ENCODE peak calls at places on chromosome 11, in four cellular contexts. X is vagina, D is T-helper 9 cell, G is HS-27A. N is an unnamed sample.

GRCh38 chr11:96113100-96113710 is 189.3 kb upstream of the MTMR2 start:
- DNase-seq in G (no peak), X (no peak), D (no peak), N (no peak)

GRCh38 chr11:130785376-130786110 is 130.7 kb downstream of the SNX19 start:
- DNase-seq in G (no peak), D (no peak), X (no peak), N (no peak)

GRCh38 chr11:132734217-132734616 is 798.1 kb downstream of the OPCML start:
- DNase-seq in G (peak; percentile 31), X (no peak), D (no peak), N (no peak)

GRCh38 chr11:131661137-131661536 is 290.7 kb downstream of the NTM start:
- DNase-seq in D (no peak), X (no peak), G (no peak), N (no peak)

GRCh38 chr11:116255234-116255953 is 517.4 kb downstream of the BUD13 start:
- DNase-seq in G (no peak), D (no peak), X (no peak), N (peak; percentile 94)

GRCh38 chr11:12529793-12530192 is 144.4 kb upstream of the TEAD1 start:
- DNase-seq in D (no peak), X (no peak), G (no peak), N (no peak)

GRCh38 chr11:126139541-126140091 is 71.8 kb downstream of the RPUSD4 start:
- DNase-seq in G (no peak), D (no peak), X (no peak), N (no peak)

GRCh38 chr11:14852571-14853177 is 39.4 kb downstream of the CYP2R1 start:
- DNase-seq in D (no peak), X (no peak), G (no peak), N (peak; percentile 12)

GRCh38 chr11:14336507-14337503 is 22.2 kb downstream of the RRAS2 start:
- DNase-seq in D (no peak), X (no peak), G (peak; percentile 79), N (no peak)

GRCh38 chr11:61650781-61651571 is 29.2 kb upstream of the DAGLA start:
- DNase-seq in G (no peak), D (no peak), X (no peak), N (no peak)

GRCh38 chr11:113618360-113618759 is 87.7 kb downstream of the TMPRSS5 start:
- DNase-seq in X (no peak), D (no peak), G (peak; percentile 65), N (no peak)

GRCh38 chr11:48081151-48082010 is 101.0 kb downstream of the PTPRJ start:
- DNase-seq in D (no peak), G (no peak), X (no peak), N (no peak)

GRCh38 chr11:126518996-126519351 is 163.5 kb downstream of the ST3GAL4 start:
- DNase-seq in X (no peak), D (no peak), G (no peak), N (no peak)

GRCh38 chr11:74717211-74717997 is 13.8 kb downstream of the CHRDL2 start:
- DNase-seq in D (no peak), X (no peak), G (no peak), N (no peak)

GRCh38 chr11:125166903-125167291 is 2.3 kb downstream of the PKNOX2 start:
- DNase-seq in X (no peak), G (no peak), D (no peak), N (no peak)

GRCh38 chr11:78717031-78717430 is 142.4 kb upstream of the NARS2 start:
- DNase-seq in D (no peak), X (no peak), G (no peak), N (no peak)

GRCh38 chr11:34427171-34427805 is 11.4 kb upstream of the CAT start:
- DNase-seq in X (no peak), G (peak; percentile 34), D (no peak), N (no peak)

GRCh38 chr11:70610561-70610960 is 212.2 kb downstream of the CTTN start:
- DNase-seq in D (no peak), G (no peak), X (no peak), N (no peak)

GRCh38 chr11:14942735-14943134 is 29.4 kb downstream of the CALCA start:
- DNase-seq in D (no peak), G (no peak), X (no peak), N (peak; percentile 30)

GRCh38 chr11:1163911-1164735 is 6.4 kb downstream of the MUC5AC start:
- DNase-seq in D (no peak), G (no peak), X (no peak), N (no peak)

GRCh38 chr11:19756675-19757475 is 44.2 kb downstream of the NAV2 start:
- DNase-seq in G (no peak), D (no peak), X (no peak), N (no peak)

GRCh38 chr11:726278-726915 is 20.4 kb downstream of the EPS8L2 start:
- DNase-seq in D (peak; percentile 39), G (no peak), X (no peak), N (peak; percentile 68)

GRCh38 chr11:96049426-96049825 is 125.5 kb upstream of the MTMR2 start:
- DNase-seq in X (no peak), G (no peak), D (no peak), N (no peak)